ENCODE peak calls at places on chromosome 18, in seven cellular contexts. O, I, W, C, S, G and H are unnamed samples.
A peak's percentile ranks its signal among the peaks of the same experiment; 100 is the strongest.

GRCh38 chr18:35088931-35089330 is 47.7 kb downstream of the MAPRE2 start:
- DNase-seq in S (no peak), C (no peak), G (no peak), W (no peak), O (peak; percentile 54), I (no peak), H (no peak)

GRCh38 chr18:10659000-10659399 is 133.2 kb downstream of the NAPG start:
- DNase-seq in S (no peak), O (peak; percentile 30), W (no peak), G (no peak), I (no peak), C (no peak), H (no peak)

GRCh38 chr18:22318745-22319407 is 98.8 kb downstream of the CTAGE1 start:
- DNase-seq in O (peak; percentile 24), C (no peak), S (no peak), G (peak; percentile 64), W (peak; percentile 79), I (no peak), H (no peak)

GRCh38 chr18:34122724-34123334 is 101.9 kb downstream of the NOL4 start:
- DNase-seq in G (peak; percentile 22), O (peak; percentile 71), I (peak; percentile 56), W (peak; percentile 72), C (peak; percentile 74), S (no peak), H (peak; percentile 53)

GRCh38 chr18:47260138-47260923 is 8.9 kb upstream of the SKOR2 start:
- DNase-seq in C (no peak), W (peak; percentile 50), S (peak; percentile 29), I (no peak), O (peak; percentile 63), G (peak; percentile 55), H (no peak)

GRCh38 chr18:75168654-75169053 is 40.3 kb downstream of the PTGR3 start:
- DNase-seq in O (no peak), W (no peak), I (no peak), G (no peak), S (no peak), C (peak; percentile 7), H (no peak)

GRCh38 chr18:8699948-8700347 is 5.4 kb upstream of the MTCL1 start:
- DNase-seq in I (no peak), G (no peak), S (no peak), W (no peak), O (no peak), C (no peak), H (no peak)

GRCh38 chr18:46590103-46590502 is 66.9 kb downstream of the LOXHD1 start:
- DNase-seq in O (no peak), S (no peak), I (no peak), C (no peak), W (no peak), G (no peak), H (no peak)

GRCh38 chr18:75207298-75208054 is 1.5 kb downstream of the PTGR3 start:
- DNase-seq in O (peak; percentile 85), G (no peak), S (no peak), I (no peak), C (peak; percentile 45), W (no peak), H (no peak)

GRCh38 chr18:77539860-77540259 is 290.2 kb downstream of the GALR1 start:
- DNase-seq in O (no peak), W (no peak), G (no peak), C (no peak), S (no peak), I (no peak), H (no peak)

GRCh38 chr18:47558110-47558750 is 306.8 kb upstream of the SKOR2 start:
- DNase-seq in G (no peak), W (no peak), S (no peak), I (peak; percentile 7), O (no peak), C (no peak), H (no peak)

GRCh38 chr18:12372406-12372805 is 4.6 kb downstream of the AFG3L2 start:
- DNase-seq in G (no peak), I (no peak), O (no peak), W (no peak), S (no peak), C (no peak), H (no peak)

GRCh38 chr18:77369644-77370043 is 120.0 kb downstream of the GALR1 start:
- DNase-seq in S (no peak), G (no peak), W (no peak), O (no peak), C (no peak), I (no peak), H (no peak)

GRCh38 chr18:48290162-48290926 is 118.8 kb downstream of the ZBTB7C start:
- DNase-seq in C (no peak), I (peak; percentile 52), G (no peak), O (no peak), W (no peak), S (no peak), H (no peak)

GRCh38 chr18:2612996-2613395 is 41.6 kb downstream of the NDC80 start:
- DNase-seq in W (no peak), I (no peak), O (no peak), S (no peak), G (no peak), C (no peak), H (no peak)

GRCh38 chr18:24600076-24600654 is 139.7 kb downstream of the HRH4 start:
- DNase-seq in S (peak; percentile 22), G (no peak), C (peak; percentile 92), I (peak; percentile 79), W (peak; percentile 76), O (peak; percentile 74), H (peak; percentile 76)

GRCh38 chr18:9380101-9380500 is 45.5 kb downstream of the TWSG1 start:
- DNase-seq in I (no peak), W (no peak), G (no peak), O (peak; percentile 65), C (no peak), S (no peak), H (no peak)

GRCh38 chr18:58416704-58417683 is 211.9 kb downstream of the ALPK2 start:
- DNase-seq in G (no peak), S (no peak), O (peak; percentile 54), C (no peak), W (peak; percentile 72), I (no peak), H (no peak)

GRCh38 chr18:54873884-54874255 is 45.6 kb downstream of the RAB27B start:
- DNase-seq in W (no peak), S (no peak), G (no peak), C (no peak), I (no peak), O (no peak), H (no peak)

GRCh38 chr18:3441290-3441689 is 8.7 kb upstream of the TGIF1 start:
- DNase-seq in I (peak; percentile 6), C (no peak), W (peak; percentile 51), S (no peak), G (peak; percentile 59), O (peak; percentile 61), H (peak; percentile 80)

GRCh38 chr18:78627546-78628315 is 351.9 kb upstream of the SALL3 start:
- DNase-seq in G (no peak), O (no peak), I (no peak), W (no peak), C (no peak), S (no peak), H (no peak)

GRCh38 chr18:25282282-25282681 is 69.7 kb downstream of the ZNF521 start:
- DNase-seq in W (no peak), S (no peak), G (no peak), I (peak; percentile 16), O (no peak), C (peak; percentile 48), H (no peak)

GRCh38 chr18:492451-492850 is 8.1 kb downstream of the COLEC12 start:
- DNase-seq in C (peak; percentile 18), W (no peak), G (no peak), I (no peak), O (no peak), S (no peak), H (no peak)

GRCh38 chr18:13379062-13379800 is 160.7 kb downstream of the LDLRAD4 start:
- DNase-seq in S (no peak), W (no peak), I (peak; percentile 30), O (no peak), C (peak; percentile 83), G (no peak), H (no peak)

GRCh38 chr18:13120967-13121586 is 97.5 kb upstream of the LDLRAD4 start:
- DNase-seq in C (no peak), I (no peak), W (peak; percentile 60), S (no peak), G (no peak), O (peak; percentile 72), H (peak; percentile 59)

GRCh38 chr18:68376931-68377330 is 338.0 kb downstream of the TMX3 start:
- DNase-seq in C (no peak), W (no peak), O (peak; percentile 49), I (no peak), S (no peak), G (no peak), H (no peak)

GRCh38 chr18:8177330-8178016 is 431.8 kb upstream of the RAB12 start:
- DNase-seq in I (peak; percentile 76), S (no peak), G (peak; percentile 45), W (peak; percentile 19), C (no peak), O (peak; percentile 7), H (no peak)

GRCh38 chr18:38790786-38791185 is 1225.2 kb upstream of the CELF4 start:
- DNase-seq in O (no peak), I (no peak), G (no peak), C (no peak), S (no peak), W (no peak), H (no peak)

GRCh38 chr18:39966275-39966674 is 1988.8 kb upstream of the PIK3C3 start:
- DNase-seq in I (no peak), O (no peak), S (peak; percentile 1), G (no peak), C (peak; percentile 63), W (no peak), H (no peak)

GRCh38 chr18:21433436-21433835 is 167.1 kb downstream of the ESCO1 start:
- DNase-seq in W (no peak), O (peak; percentile 19), S (no peak), C (no peak), I (no peak), G (no peak), H (no peak)

GRCh38 chr18:75502286-75502685 is 74.8 kb upstream of the SMIM21 start:
- DNase-seq in O (peak; percentile 8), C (no peak), S (no peak), I (no peak), G (no peak), W (peak; percentile 59), H (no peak)

GRCh38 chr18:44136326-44136725 is 544.4 kb upstream of the SETBP1 start:
- DNase-seq in I (no peak), G (no peak), O (no peak), C (no peak), W (no peak), S (no peak), H (no peak)